ENCODE peak calls at places on chromosomes 13 and 19, in eight cellular contexts. Q, V, U, R, P, L, X and E are unnamed samples.
A peak's percentile ranks its signal among the peaks of the same experiment; 100 is the strongest.

GRCh38 chr13:30145709-30146367 is 161.5 kb downstream of the KATNAL1 start:
- DNase-seq in X (peak; percentile 93), L (no peak), Q (no peak), U (peak; percentile 18), R (no peak), P (no peak), V (no peak), E (peak; percentile 74)

GRCh38 chr13:51970251-51970793 is 40.9 kb downstream of the ATP7B start:
- DNase-seq in U (no peak), R (no peak), L (no peak), V (no peak), X (no peak), Q (no peak), P (no peak), E (no peak)

GRCh38 chr19:47456721-47457478 is 14.8 kb downstream of the SLC8A2 start:
- DNase-seq in L (no peak), X (no peak), P (no peak), R (no peak), V (no peak), U (no peak), Q (no peak), E (no peak)

GRCh38 chr19:47790398-47790814 is 11.9 kb downstream of the SELENOW start:
- DNase-seq in X (peak; percentile 73), Q (peak; percentile 58), L (peak; percentile 64), U (peak; percentile 78), V (peak; percentile 79), P (no peak), R (peak; percentile 80), E (peak; percentile 88)

GRCh38 chr19:35642312-35642711 is 767 bp downstream of the ETV2 start:
- DNase-seq in V (no peak), P (no peak), L (no peak), R (no peak), U (no peak), X (no peak), Q (no peak), E (no peak)

GRCh38 chr13:42847891-42848663 is 66.7 kb downstream of the FAM216B start:
- DNase-seq in V (peak; percentile 57), R (peak; percentile 83), U (no peak), Q (no peak), P (no peak), X (no peak), L (no peak), E (no peak)

GRCh38 chr13:95375706-95376105 is 74.5 kb upstream of the ABCC4 start:
- DNase-seq in V (no peak), P (no peak), L (no peak), U (no peak), Q (no peak), R (no peak), X (no peak), E (no peak)

GRCh38 chr19:57708641-57709354 is at the start of gene ZNF154:
- DNase-seq in X (peak; percentile 76), L (no peak), V (peak; percentile 86), Q (no peak), U (peak; percentile 68), R (peak; percentile 80), P (peak; percentile 35), E (peak; percentile 58)

GRCh38 chr19:35041548-35042055 is at the start of gene HPN:
- DNase-seq in R (no peak), L (no peak), X (no peak), V (no peak), P (no peak), U (no peak), Q (no peak), E (no peak)

GRCh38 chr19:35569281-35569781 is 5.9 kb upstream of the ATP4A start:
- DNase-seq in P (no peak), V (no peak), X (no peak), U (no peak), L (no peak), R (no peak), Q (no peak), E (no peak)

GRCh38 chr19:55447421-55448174 is 4.5 kb upstream of the SHISA7 start:
- DNase-seq in P (no peak), Q (peak; percentile 39), V (peak; percentile 38), L (no peak), U (no peak), X (no peak), R (peak; percentile 76), E (no peak)

GRCh38 chr13:46010148-46010547 is 42.4 kb downstream of the ZC3H13 start:
- DNase-seq in V (no peak), Q (no peak), U (no peak), X (no peak), R (peak; percentile 18), P (no peak), L (no peak), E (no peak)

GRCh38 chr19:16076958-16077611 is 790 bp downstream of the TPM4 start:
- DNase-seq in P (no peak), X (no peak), R (no peak), V (peak; percentile 66), L (no peak), U (no peak), Q (peak; percentile 30), E (peak; percentile 27)

GRCh38 chr19:51440052-51440451 is 18.2 kb downstream of the SIGLEC8 start:
- DNase-seq in X (no peak), P (no peak), R (no peak), L (no peak), U (no peak), V (no peak), Q (no peak), E (no peak)

GRCh38 chr19:3606174-3606689 is 443 bp downstream of the TBXA2R start:
- DNase-seq in Q (no peak), R (peak; percentile 35), U (peak; percentile 52), P (no peak), X (no peak), L (no peak), V (no peak), E (peak; percentile 49)

GRCh38 chr13:36082396-36082795 is 48.8 kb downstream of the DCLK1 start:
- DNase-seq in U (no peak), R (no peak), L (no peak), Q (peak; percentile 25), P (no peak), V (no peak), X (no peak), E (no peak)

GRCh38 chr13:93625536-93625935 is 398.9 kb downstream of the GPC6 start:
- DNase-seq in V (peak; percentile 27), R (no peak), Q (peak; percentile 87), P (no peak), U (no peak), L (no peak), X (no peak), E (no peak)

GRCh38 chr19:1655131-1655981 is 2.9 kb upstream of the TCF3 start:
- DNase-seq in Q (no peak), V (no peak), U (no peak), P (no peak), X (no peak), R (no peak), L (no peak), E (no peak)